ENCODE peak calls at places on chromosomes 5 and 9, in seven cellular contexts. P, M, K, N, C, R and L are unnamed samples.

GRCh38 chr5:135186662-135187522 is 152.9 kb upstream of the PITX1 start:
- DNase-seq in N (no peak), M (no peak), K (no peak), P (no peak), C (no peak), R (no peak), L (no peak)

GRCh38 chr5:57175586-57175985 is 1.7 kb downstream of the GPBP1 start:
- DNase-seq in M (no peak), K (no peak), C (peak), P (no peak), N (no peak), R (no peak), L (no peak)

GRCh38 chr9:101476576-101477208 is 41.1 kb upstream of the ALDOB start:
- DNase-seq in K (peak), P (no peak), N (no peak), R (no peak), M (no peak), C (no peak), L (no peak)

GRCh38 chr5:134275822-134276221 is 49.9 kb upstream of the PPP2CA start:
- DNase-seq in C (no peak), K (no peak), N (peak), P (no peak), R (no peak), M (no peak), L (no peak)

GRCh38 chr5:81825237-81825636 is 74.3 kb upstream of the SSBP2 start:
- DNase-seq in R (no peak), P (peak), K (no peak), C (no peak), N (no peak), M (peak), L (peak)

GRCh38 chr9:12882430-12882829 is 107.6 kb downstream of the LURAP1L start:
- DNase-seq in K (no peak), N (no peak), C (no peak), R (no peak), P (no peak), M (no peak), L (no peak)

GRCh38 chr9:135819905-135820304 is 87.4 kb downstream of the CAMSAP1 start:
- DNase-seq in M (no peak), P (no peak), R (no peak), K (no peak), C (no peak), N (no peak), L (no peak)

GRCh38 chr9:107945493-107945892 is 455.9 kb upstream of the KLF4 start:
- DNase-seq in M (no peak), C (no peak), K (no peak), N (no peak), R (no peak), P (no peak), L (no peak)

GRCh38 chr5:39755986-39756385 is 331.2 kb upstream of the DAB2 start:
- DNase-seq in C (no peak), R (no peak), K (no peak), P (peak), M (peak), N (no peak), L (no peak)

GRCh38 chr5:103774736-103775135 is 212.1 kb upstream of the NUDT12 start:
- DNase-seq in M (no peak), C (no peak), R (no peak), K (no peak), P (no peak), N (no peak), L (no peak)

GRCh38 chr9:126692041-126692758 is 78.5 kb downstream of the LMX1B start:
- DNase-seq in R (no peak), K (no peak), M (no peak), P (no peak), C (no peak), N (no peak), L (no peak)

GRCh38 chr9:78298046-78298511 is 1.2 kb downstream of the PSAT1 start:
- DNase-seq in R (no peak), M (peak), P (no peak), N (no peak), C (peak), K (no peak), L (no peak)

GRCh38 chr5:88551724-88552345 is 283.2 kb upstream of the TMEM161B start:
- DNase-seq in M (no peak), C (no peak), P (no peak), N (no peak), R (no peak), K (no peak), L (no peak)

GRCh38 chr9:120578614-120579013 is 1.4 kb downstream of the CDK5RAP2 start:
- DNase-seq in P (no peak), C (no peak), M (no peak), K (no peak), R (no peak), N (no peak), L (no peak)

GRCh38 chr5:40483316-40483715 is 196.4 kb upstream of the PTGER4 start:
- DNase-seq in K (no peak), N (no peak), R (no peak), M (no peak), C (no peak), P (no peak), L (no peak)

GRCh38 chr9:131590449-131590848 is 45.1 kb downstream of the PRRT1B start:
- DNase-seq in M (no peak), R (no peak), K (peak), N (no peak), C (no peak), P (no peak), L (no peak)

GRCh38 chr9:83701769-83702168 is 6.0 kb downstream of the UBQLN1 start:
- DNase-seq in P (no peak), C (no peak), M (no peak), R (no peak), K (no peak), N (no peak), L (no peak)

GRCh38 chr5:54247226-54247625 is 63.1 kb downstream of the ARL15 start:
- DNase-seq in P (no peak), M (no peak), C (no peak), K (no peak), N (no peak), R (no peak), L (no peak)

GRCh38 chr5:39648539-39649200 is 223.9 kb upstream of the DAB2 start:
- DNase-seq in K (no peak), P (no peak), N (no peak), C (no peak), M (peak), R (no peak), L (no peak)

GRCh38 chr5:177545487-177546261 is 8.7 kb downstream of the FAM193B start:
- DNase-seq in C (no peak), P (peak), M (no peak), R (peak), K (no peak), N (no peak), L (peak)

GRCh38 chr9:15915711-15916110 is 362.9 kb downstream of the CCDC171 start:
- DNase-seq in N (no peak), C (no peak), K (no peak), P (no peak), M (no peak), R (no peak), L (no peak)

GRCh38 chr9:106284300-106284699 is 578.7 kb upstream of the ZNF462 start:
- DNase-seq in C (peak), M (no peak), N (no peak), K (no peak), R (no peak), P (no peak), L (no peak)

GRCh38 chr5:113153512-113154097 is 177.0 kb downstream of the DCP2 start:
- DNase-seq in N (no peak), P (no peak), R (peak), M (no peak), K (no peak), C (no peak), L (no peak)

GRCh38 chr5:122845253-122846050 is at the start of gene SNX24:
- DNase-seq in N (no peak), K (peak), C (peak), M (peak), P (peak), R (peak), L (peak)

GRCh38 chr9:136828474-136829140 is 13.7 kb upstream of the AJM1 start:
- DNase-seq in P (no peak), N (no peak), C (no peak), M (no peak), K (peak), R (no peak), L (no peak)

GRCh38 chr5:84292788-84293653 is 91.7 kb downstream of the EDIL3 start:
- DNase-seq in P (no peak), N (no peak), M (no peak), K (no peak), R (no peak), C (no peak), L (no peak)

GRCh38 chr9:124658165-124659017 is 112.7 kb downstream of the NR6A1 start:
- DNase-seq in M (peak), R (peak), P (peak), C (peak), K (no peak), N (peak), L (peak)

GRCh38 chr5:173707392-173707791 is 90.9 kb upstream of the BOD1 start:
- DNase-seq in C (peak), K (no peak), M (no peak), R (no peak), P (peak), N (no peak), L (no peak)

GRCh38 chr5:142275496-142275895 is 49.3 kb downstream of the SPRY4 start:
- DNase-seq in N (no peak), R (no peak), P (no peak), C (no peak), K (no peak), M (no peak), L (no peak)

GRCh38 chr9:114250648-114251047 is 72.2 kb upstream of the ORM1 start:
- DNase-seq in N (no peak), K (no peak), C (no peak), M (no peak), P (no peak), R (no peak), L (no peak)

GRCh38 chr9:114248274-114248673 is 74.6 kb upstream of the ORM1 start:
- DNase-seq in M (no peak), C (no peak), R (no peak), K (no peak), P (no peak), N (no peak), L (no peak)

GRCh38 chr9:114250235-114250568 is 72.7 kb upstream of the ORM1 start:
- DNase-seq in M (no peak), N (no peak), C (peak), K (peak), R (peak), P (peak), L (peak)

GRCh38 chr9:114249424-114250234 is 73.3 kb upstream of the ORM1 start:
- DNase-seq in N (no peak), P (no peak), M (no peak), C (no peak), R (no peak), K (no peak), L (no peak)

DNA sequence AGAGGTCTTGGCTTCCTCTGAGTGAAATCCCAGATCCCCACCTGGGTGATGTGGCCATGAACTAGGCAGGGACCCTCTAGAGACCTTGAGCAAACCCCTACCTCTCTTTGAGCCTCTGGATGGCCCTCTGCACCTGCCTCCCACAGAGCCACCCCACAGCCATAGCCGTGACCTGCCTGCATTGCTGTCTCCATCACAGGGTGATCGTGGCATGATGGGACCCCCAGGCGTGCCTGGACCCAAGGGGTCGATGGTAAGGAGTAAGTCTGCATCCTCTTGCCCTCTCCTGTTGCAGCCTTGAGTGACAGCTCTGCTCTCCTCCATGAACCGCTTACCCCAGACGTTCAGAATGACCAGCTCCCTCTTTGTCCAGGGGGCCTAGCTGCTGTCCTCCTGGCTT is 70.5 kb upstream of the ORM1 start:
- DNase-seq in N (no peak), C (no peak), M (no peak), R (no peak), P (no peak), K (no peak), L (no peak)
- TF ChIP-seq EP300 in N (no peak), C (no peak), M (no peak), R (no peak), P (no peak), K (no peak), L (no peak)

DNA sequence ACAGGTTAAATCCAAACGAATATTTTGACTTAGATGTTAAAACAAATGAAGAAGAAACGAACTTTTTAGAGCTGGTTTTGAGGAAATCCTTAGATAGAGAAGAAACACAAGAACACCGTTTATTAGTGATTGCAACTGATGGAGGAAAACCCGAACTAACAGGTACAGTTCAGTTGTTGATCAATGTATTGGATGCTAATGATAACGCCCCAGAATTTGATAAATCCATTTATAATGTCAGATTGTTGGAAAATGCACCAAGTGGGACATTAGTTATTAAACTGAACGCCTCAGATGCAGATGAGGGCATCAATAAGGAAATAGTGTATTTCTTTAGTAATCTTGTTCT is 842 bp downstream of the PCDHA5 start:
- DNase-seq in M (no peak), N (no peak), C (no peak), P (no peak), R (no peak), K (no peak), L (no peak)
- TF ChIP-seq CTCF in M (no peak), N (no peak), C (no peak), P (no peak), R (no peak), K (no peak), L (no peak)

GRCh38 chr9:113452206-113452605 is 11.3 kb upstream of the RGS3 start:
- DNase-seq in R (no peak), P (no peak), K (no peak), C (no peak), N (no peak), M (no peak), L (no peak)

GRCh38 chr9:113456235-113456634 is 7.3 kb upstream of the RGS3 start:
- DNase-seq in R (no peak), M (no peak), C (no peak), N (no peak), P (no peak), K (no peak), L (no peak)

DNA sequence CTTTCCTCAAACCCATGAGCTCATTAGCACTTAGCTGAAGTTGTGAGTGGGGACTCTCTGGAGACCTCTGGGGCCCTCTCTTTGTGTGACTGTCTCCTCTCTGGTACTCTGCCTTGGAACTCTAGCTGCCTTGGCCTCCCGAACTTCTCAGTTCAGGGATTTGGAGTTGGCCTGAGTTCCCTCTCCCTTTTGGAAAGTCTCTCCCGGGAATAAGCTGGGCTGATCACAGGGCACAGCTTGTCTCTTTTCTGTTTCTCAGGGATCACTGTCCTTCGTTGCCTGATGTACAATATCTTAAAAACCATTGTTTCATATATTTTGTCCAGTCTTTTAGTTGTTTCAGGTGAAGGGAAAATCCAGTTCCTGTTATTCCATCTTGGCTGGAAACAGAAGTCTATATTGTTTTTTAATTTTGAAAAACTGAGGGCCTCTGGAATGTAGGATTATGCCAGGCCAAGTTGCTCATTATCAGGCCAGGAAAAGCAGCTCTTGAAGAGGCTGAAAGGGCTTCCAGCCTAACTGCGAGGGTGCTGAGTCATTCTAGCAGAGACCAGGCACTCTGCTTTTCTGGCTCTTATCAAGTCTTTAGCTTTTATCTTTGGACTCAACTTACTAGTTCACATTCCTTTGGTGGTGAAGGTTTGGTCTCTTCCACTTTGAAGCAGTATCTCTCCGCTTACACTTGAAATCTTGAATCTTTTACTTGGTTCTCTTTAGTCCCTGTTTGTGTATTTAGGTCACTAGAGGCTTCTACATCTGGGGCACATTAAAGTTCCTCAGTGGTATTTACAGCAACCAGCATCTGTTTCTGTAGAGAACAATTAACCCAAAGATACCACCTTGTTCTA is 8.4 kb upstream of the RGS3 start:
- DNase-seq in C (no peak), P (peak), K (no peak), R (peak), N (no peak), M (no peak), L (peak)
- TF ChIP-seq EP300 in C (peak), P (peak), K (no peak), R (no peak), N (no peak), M (no peak), L (no peak)

GRCh38 chr5:124906339-124907097 is 160.1 kb upstream of the ZNF608 start:
- DNase-seq in R (peak), N (no peak), K (no peak), M (no peak), C (peak), P (peak), L (peak)
- TF ChIP-seq CTCF in R (no peak), N (no peak), K (no peak), M (no peak), C (peak), P (no peak), L (no peak)

DNA sequence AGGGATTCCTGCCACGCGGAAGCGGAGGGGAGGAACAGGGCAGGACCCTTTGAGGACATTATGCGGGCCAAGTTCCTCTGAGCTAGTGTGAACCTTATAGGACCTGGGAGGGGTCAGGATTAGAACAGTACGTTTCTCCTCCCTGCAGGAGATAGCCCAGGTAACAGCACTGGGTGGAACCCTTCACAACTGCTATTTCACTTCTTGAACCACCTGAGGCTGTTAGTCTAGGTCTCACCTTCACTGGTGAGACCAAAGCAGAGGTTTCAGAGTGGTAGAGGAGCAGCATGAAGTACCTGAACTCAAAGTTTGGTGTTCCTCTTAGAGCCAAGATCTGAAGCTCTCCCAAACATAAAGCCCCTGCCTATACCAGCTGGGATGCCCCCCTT is 832 bp downstream of the EIF4EBP3 start:
- DNase-seq in N (no peak), M (no peak), C (no peak), P (no peak), K (no peak), R (no peak), L (peak)
- TF ChIP-seq EP300 in N (no peak), M (no peak), C (no peak), P (peak), K (no peak), R (no peak), L (peak)

GRCh38 chr5:115377468-115378217 is 81.2 kb upstream of the CCDC112 start:
- DNase-seq in N (peak), M (no peak), R (no peak), P (no peak), K (no peak), C (no peak), L (no peak)
- TF ChIP-seq CTCF in N (no peak), M (peak), R (no peak), P (no peak), K (peak), C (peak), L (no peak)

DNA sequence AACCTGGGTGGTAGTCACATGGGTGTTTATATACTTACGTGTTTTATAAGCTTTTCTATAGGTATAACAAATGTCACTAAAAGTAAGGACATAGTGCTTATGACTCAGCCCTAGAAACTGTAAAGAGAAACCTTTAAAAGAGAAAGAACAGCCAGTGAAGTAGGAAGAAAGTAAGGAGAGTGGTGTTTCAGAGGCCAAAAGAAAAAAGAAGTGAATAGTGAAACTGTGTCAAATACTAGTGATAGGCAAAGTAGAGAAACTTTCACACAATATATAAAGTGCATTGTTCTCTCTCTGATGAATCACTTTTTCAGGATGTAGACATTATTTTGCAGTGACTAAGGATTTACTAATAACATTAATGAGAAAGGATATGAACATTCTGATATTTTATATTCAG is 74.2 kb upstream of the SUSD1 start:
- DNase-seq in R (no peak), M (peak), P (no peak), C (no peak), N (peak), K (no peak), L (no peak)
- TF ChIP-seq EP300 in R (no peak), M (no peak), P (no peak), C (no peak), N (no peak), K (no peak), L (no peak)